ENCODE peak calls at places on chromosomes 2 and 18, in seven cellular contexts. One of them, this sample, is unnamed.

GRCh38 chr2:38115216-38116012 is 39.5 kb upstream of the CYP1B1 start:
- DNase-seq in activated T-helper 2 cell treated with anti-CD3 and anti-CD28 coated beads, Interferon-gamma antibody, Interleukin-2, Interleukin-4, amounts not matched to agents 10 μg/mL and 5 μg/mL and 100 μg/mL, durations not matched to agents 14 hours and 24 hours and 36 hours: peak
- DNase-seq in HS-27A: peak
- DNase-seq in stimulated activated CD4-positive, alpha-beta T cell treated with anti-CD3 and anti-CD28 coated beads, Interleukin-2, amount 100 ng/mL, for 48 hours: peak
- DNase-seq in activated T-helper 9 cell treated with anti-CD3 and anti-CD28 coated beads, Interleukin-2, amount 50 U/mL, for 16 hours: peak
- DNase-seq in spleen: peak
- DNase-seq in left colon: peak
- DNase-seq in this sample: peak

GRCh38 chr2:43024515-43024962 is 201.9 kb downstream of the ZFP36L2 start:
- DNase-seq in left colon: peak
- DNase-seq in spleen: peak
- DNase-seq in stimulated activated CD4-positive, alpha-beta T cell treated with anti-CD3 and anti-CD28 coated beads, Interleukin-2, amount 100 ng/mL, for 48 hours: peak
- DNase-seq in activated T-helper 9 cell treated with anti-CD3 and anti-CD28 coated beads, Interleukin-2, amount 50 U/mL, for 16 hours: peak
- DNase-seq in HS-27A: no peak
- DNase-seq in activated T-helper 2 cell treated with anti-CD3 and anti-CD28 coated beads, Interferon-gamma antibody, Interleukin-2, Interleukin-4, amounts not matched to agents 10 μg/mL and 5 μg/mL and 100 μg/mL, durations not matched to agents 14 hours and 24 hours and 36 hours: no peak
- DNase-seq in this sample: peak

GRCh38 chr2:37020887-37021796 is 54.8 kb upstream of the STRN start:
- DNase-seq in HS-27A: no peak
- DNase-seq in spleen: no peak
- DNase-seq in activated T-helper 9 cell treated with anti-CD3 and anti-CD28 coated beads, Interleukin-2, amount 50 U/mL, for 16 hours: no peak
- DNase-seq in stimulated activated CD4-positive, alpha-beta T cell treated with anti-CD3 and anti-CD28 coated beads, Interleukin-2, amount 100 ng/mL, for 48 hours: no peak
- DNase-seq in activated T-helper 2 cell treated with anti-CD3 and anti-CD28 coated beads, Interferon-gamma antibody, Interleukin-2, Interleukin-4, amounts not matched to agents 10 μg/mL and 5 μg/mL and 100 μg/mL, durations not matched to agents 14 hours and 24 hours and 36 hours: no peak
- DNase-seq in left colon: no peak
- DNase-seq in this sample: no peak

GRCh38 chr18:24227976-24228660 is 89.3 kb downstream of the CABYR start:
- DNase-seq in activated T-helper 9 cell treated with anti-CD3 and anti-CD28 coated beads, Interleukin-2, amount 50 U/mL, for 16 hours: no peak
- DNase-seq in activated T-helper 2 cell treated with anti-CD3 and anti-CD28 coated beads, Interferon-gamma antibody, Interleukin-2, Interleukin-4, amounts not matched to agents 10 μg/mL and 5 μg/mL and 100 μg/mL, durations not matched to agents 14 hours and 24 hours and 36 hours: no peak
- DNase-seq in spleen: no peak
- DNase-seq in stimulated activated CD4-positive, alpha-beta T cell treated with anti-CD3 and anti-CD28 coated beads, Interleukin-2, amount 100 ng/mL, for 48 hours: no peak
- DNase-seq in HS-27A: no peak
- DNase-seq in left colon: no peak
- DNase-seq in this sample: no peak

GRCh38 chr2:113105047-113105446 is 22.4 kb upstream of the IL1RN start:
- DNase-seq in spleen: no peak
- DNase-seq in stimulated activated CD4-positive, alpha-beta T cell treated with anti-CD3 and anti-CD28 coated beads, Interleukin-2, amount 100 ng/mL, for 48 hours: peak
- DNase-seq in activated T-helper 9 cell treated with anti-CD3 and anti-CD28 coated beads, Interleukin-2, amount 50 U/mL, for 16 hours: peak
- DNase-seq in activated T-helper 2 cell treated with anti-CD3 and anti-CD28 coated beads, Interferon-gamma antibody, Interleukin-2, Interleukin-4, amounts not matched to agents 10 μg/mL and 5 μg/mL and 100 μg/mL, durations not matched to agents 14 hours and 24 hours and 36 hours: no peak
- DNase-seq in HS-27A: peak
- DNase-seq in left colon: no peak
- DNase-seq in this sample: peak

GRCh38 chr2:112754562-112754961 is 9.8 kb downstream of the CKAP2L start:
- DNase-seq in activated T-helper 2 cell treated with anti-CD3 and anti-CD28 coated beads, Interferon-gamma antibody, Interleukin-2, Interleukin-4, amounts not matched to agents 10 μg/mL and 5 μg/mL and 100 μg/mL, durations not matched to agents 14 hours and 24 hours and 36 hours: no peak
- DNase-seq in stimulated activated CD4-positive, alpha-beta T cell treated with anti-CD3 and anti-CD28 coated beads, Interleukin-2, amount 100 ng/mL, for 48 hours: no peak
- DNase-seq in activated T-helper 9 cell treated with anti-CD3 and anti-CD28 coated beads, Interleukin-2, amount 50 U/mL, for 16 hours: no peak
- DNase-seq in spleen: no peak
- DNase-seq in HS-27A: no peak
- DNase-seq in left colon: no peak
- DNase-seq in this sample: no peak

GRCh38 chr2:233498126-233498525 is 68.5 kb downstream of the USP40 start:
- DNase-seq in stimulated activated CD4-positive, alpha-beta T cell treated with anti-CD3 and anti-CD28 coated beads, Interleukin-2, amount 100 ng/mL, for 48 hours: no peak
- DNase-seq in left colon: no peak
- DNase-seq in activated T-helper 2 cell treated with anti-CD3 and anti-CD28 coated beads, Interferon-gamma antibody, Interleukin-2, Interleukin-4, amounts not matched to agents 10 μg/mL and 5 μg/mL and 100 μg/mL, durations not matched to agents 14 hours and 24 hours and 36 hours: no peak
- DNase-seq in spleen: no peak
- DNase-seq in HS-27A: no peak
- DNase-seq in activated T-helper 9 cell treated with anti-CD3 and anti-CD28 coated beads, Interleukin-2, amount 50 U/mL, for 16 hours: no peak
- DNase-seq in this sample: no peak

GRCh38 chr2:147451131-147451530 is 393.7 kb upstream of the ACVR2A start:
- DNase-seq in activated T-helper 9 cell treated with anti-CD3 and anti-CD28 coated beads, Interleukin-2, amount 50 U/mL, for 16 hours: no peak
- DNase-seq in left colon: no peak
- DNase-seq in stimulated activated CD4-positive, alpha-beta T cell treated with anti-CD3 and anti-CD28 coated beads, Interleukin-2, amount 100 ng/mL, for 48 hours: no peak
- DNase-seq in HS-27A: no peak
- DNase-seq in spleen: no peak
- DNase-seq in activated T-helper 2 cell treated with anti-CD3 and anti-CD28 coated beads, Interferon-gamma antibody, Interleukin-2, Interleukin-4, amounts not matched to agents 10 μg/mL and 5 μg/mL and 100 μg/mL, durations not matched to agents 14 hours and 24 hours and 36 hours: no peak
- DNase-seq in this sample: peak

GRCh38 chr2:172864182-172864581 is 128.5 kb downstream of the RAPGEF4 start:
- DNase-seq in HS-27A: peak
- DNase-seq in spleen: no peak
- DNase-seq in stimulated activated CD4-positive, alpha-beta T cell treated with anti-CD3 and anti-CD28 coated beads, Interleukin-2, amount 100 ng/mL, for 48 hours: peak
- DNase-seq in left colon: no peak
- DNase-seq in activated T-helper 2 cell treated with anti-CD3 and anti-CD28 coated beads, Interferon-gamma antibody, Interleukin-2, Interleukin-4, amounts not matched to agents 10 μg/mL and 5 μg/mL and 100 μg/mL, durations not matched to agents 14 hours and 24 hours and 36 hours: no peak
- DNase-seq in activated T-helper 9 cell treated with anti-CD3 and anti-CD28 coated beads, Interleukin-2, amount 50 U/mL, for 16 hours: no peak
- DNase-seq in this sample: peak

GRCh38 chr2:33786881-33787280 is 187.8 kb upstream of the FAM98A start:
- DNase-seq in activated T-helper 9 cell treated with anti-CD3 and anti-CD28 coated beads, Interleukin-2, amount 50 U/mL, for 16 hours: no peak
- DNase-seq in HS-27A: no peak
- DNase-seq in spleen: no peak
- DNase-seq in stimulated activated CD4-positive, alpha-beta T cell treated with anti-CD3 and anti-CD28 coated beads, Interleukin-2, amount 100 ng/mL, for 48 hours: no peak
- DNase-seq in activated T-helper 2 cell treated with anti-CD3 and anti-CD28 coated beads, Interferon-gamma antibody, Interleukin-2, Interleukin-4, amounts not matched to agents 10 μg/mL and 5 μg/mL and 100 μg/mL, durations not matched to agents 14 hours and 24 hours and 36 hours: no peak
- DNase-seq in left colon: no peak
- DNase-seq in this sample: no peak

GRCh38 chr18:36020174-36020711 is 47.1 kb downstream of the RPRD1A start:
- DNase-seq in spleen: no peak
- DNase-seq in HS-27A: no peak
- DNase-seq in activated T-helper 9 cell treated with anti-CD3 and anti-CD28 coated beads, Interleukin-2, amount 50 U/mL, for 16 hours: no peak
- DNase-seq in left colon: no peak
- DNase-seq in stimulated activated CD4-positive, alpha-beta T cell treated with anti-CD3 and anti-CD28 coated beads, Interleukin-2, amount 100 ng/mL, for 48 hours: no peak
- DNase-seq in activated T-helper 2 cell treated with anti-CD3 and anti-CD28 coated beads, Interferon-gamma antibody, Interleukin-2, Interleukin-4, amounts not matched to agents 10 μg/mL and 5 μg/mL and 100 μg/mL, durations not matched to agents 14 hours and 24 hours and 36 hours: no peak
- DNase-seq in this sample: no peak

GRCh38 chr2:73999881-74000597 is 15.3 kb downstream of the TET3 start:
- DNase-seq in left colon: peak
- DNase-seq in activated T-helper 9 cell treated with anti-CD3 and anti-CD28 coated beads, Interleukin-2, amount 50 U/mL, for 16 hours: no peak
- DNase-seq in spleen: peak
- DNase-seq in HS-27A: no peak
- DNase-seq in activated T-helper 2 cell treated with anti-CD3 and anti-CD28 coated beads, Interferon-gamma antibody, Interleukin-2, Interleukin-4, amounts not matched to agents 10 μg/mL and 5 μg/mL and 100 μg/mL, durations not matched to agents 14 hours and 24 hours and 36 hours: no peak
- DNase-seq in stimulated activated CD4-positive, alpha-beta T cell treated with anti-CD3 and anti-CD28 coated beads, Interleukin-2, amount 100 ng/mL, for 48 hours: no peak
- DNase-seq in this sample: no peak

GRCh38 chr18:69978743-69979715 is 31.4 kb upstream of the CD226 start:
- DNase-seq in activated T-helper 9 cell treated with anti-CD3 and anti-CD28 coated beads, Interleukin-2, amount 50 U/mL, for 16 hours: no peak
- DNase-seq in spleen: no peak
- DNase-seq in left colon: no peak
- DNase-seq in activated T-helper 2 cell treated with anti-CD3 and anti-CD28 coated beads, Interferon-gamma antibody, Interleukin-2, Interleukin-4, amounts not matched to agents 10 μg/mL and 5 μg/mL and 100 μg/mL, durations not matched to agents 14 hours and 24 hours and 36 hours: no peak
- DNase-seq in stimulated activated CD4-positive, alpha-beta T cell treated with anti-CD3 and anti-CD28 coated beads, Interleukin-2, amount 100 ng/mL, for 48 hours: no peak
- DNase-seq in HS-27A: no peak
- DNase-seq in this sample: no peak

GRCh38 chr2:234164499-234165409 is 114.3 kb downstream of the SPP2 start:
- DNase-seq in stimulated activated CD4-positive, alpha-beta T cell treated with anti-CD3 and anti-CD28 coated beads, Interleukin-2, amount 100 ng/mL, for 48 hours: peak
- DNase-seq in activated T-helper 9 cell treated with anti-CD3 and anti-CD28 coated beads, Interleukin-2, amount 50 U/mL, for 16 hours: no peak
- DNase-seq in HS-27A: no peak
- DNase-seq in left colon: no peak
- DNase-seq in spleen: peak
- DNase-seq in activated T-helper 2 cell treated with anti-CD3 and anti-CD28 coated beads, Interferon-gamma antibody, Interleukin-2, Interleukin-4, amounts not matched to agents 10 μg/mL and 5 μg/mL and 100 μg/mL, durations not matched to agents 14 hours and 24 hours and 36 hours: no peak
- DNase-seq in this sample: no peak

GRCh38 chr2:215435261-215435808 is 533 bp downstream of the FN1 start:
- DNase-seq in spleen: peak
- DNase-seq in activated T-helper 2 cell treated with anti-CD3 and anti-CD28 coated beads, Interferon-gamma antibody, Interleukin-2, Interleukin-4, amounts not matched to agents 10 μg/mL and 5 μg/mL and 100 μg/mL, durations not matched to agents 14 hours and 24 hours and 36 hours: no peak
- DNase-seq in HS-27A: no peak
- DNase-seq in stimulated activated CD4-positive, alpha-beta T cell treated with anti-CD3 and anti-CD28 coated beads, Interleukin-2, amount 100 ng/mL, for 48 hours: no peak
- DNase-seq in left colon: no peak
- DNase-seq in activated T-helper 9 cell treated with anti-CD3 and anti-CD28 coated beads, Interleukin-2, amount 50 U/mL, for 16 hours: no peak
- DNase-seq in this sample: peak

GRCh38 chr2:180699657-180700361 is 280.6 kb upstream of the UBE2E3 start:
- DNase-seq in HS-27A: no peak
- DNase-seq in activated T-helper 2 cell treated with anti-CD3 and anti-CD28 coated beads, Interferon-gamma antibody, Interleukin-2, Interleukin-4, amounts not matched to agents 10 μg/mL and 5 μg/mL and 100 μg/mL, durations not matched to agents 14 hours and 24 hours and 36 hours: no peak
- DNase-seq in stimulated activated CD4-positive, alpha-beta T cell treated with anti-CD3 and anti-CD28 coated beads, Interleukin-2, amount 100 ng/mL, for 48 hours: no peak
- DNase-seq in spleen: peak
- DNase-seq in activated T-helper 9 cell treated with anti-CD3 and anti-CD28 coated beads, Interleukin-2, amount 50 U/mL, for 16 hours: no peak
- DNase-seq in left colon: no peak
- DNase-seq in this sample: no peak

GRCh38 chr2:200455958-200456421 is 53.9 kb downstream of the KCTD18 start:
- DNase-seq in HS-27A: no peak
- DNase-seq in activated T-helper 9 cell treated with anti-CD3 and anti-CD28 coated beads, Interleukin-2, amount 50 U/mL, for 16 hours: no peak
- DNase-seq in activated T-helper 2 cell treated with anti-CD3 and anti-CD28 coated beads, Interferon-gamma antibody, Interleukin-2, Interleukin-4, amounts not matched to agents 10 μg/mL and 5 μg/mL and 100 μg/mL, durations not matched to agents 14 hours and 24 hours and 36 hours: no peak
- DNase-seq in left colon: no peak
- DNase-seq in stimulated activated CD4-positive, alpha-beta T cell treated with anti-CD3 and anti-CD28 coated beads, Interleukin-2, amount 100 ng/mL, for 48 hours: no peak
- DNase-seq in spleen: peak
- DNase-seq in this sample: peak

GRCh38 chr18:75097491-75098225 is 111.3 kb downstream of the PTGR3 start:
- DNase-seq in activated T-helper 9 cell treated with anti-CD3 and anti-CD28 coated beads, Interleukin-2, amount 50 U/mL, for 16 hours: no peak
- DNase-seq in activated T-helper 2 cell treated with anti-CD3 and anti-CD28 coated beads, Interferon-gamma antibody, Interleukin-2, Interleukin-4, amounts not matched to agents 10 μg/mL and 5 μg/mL and 100 μg/mL, durations not matched to agents 14 hours and 24 hours and 36 hours: no peak
- DNase-seq in left colon: no peak
- DNase-seq in HS-27A: no peak
- DNase-seq in spleen: peak
- DNase-seq in stimulated activated CD4-positive, alpha-beta T cell treated with anti-CD3 and anti-CD28 coated beads, Interleukin-2, amount 100 ng/mL, for 48 hours: no peak
- DNase-seq in this sample: no peak

GRCh38 chr2:239304533-239305221 is 96.1 kb downstream of the HDAC4 start:
- DNase-seq in activated T-helper 9 cell treated with anti-CD3 and anti-CD28 coated beads, Interleukin-2, amount 50 U/mL, for 16 hours: no peak
- DNase-seq in activated T-helper 2 cell treated with anti-CD3 and anti-CD28 coated beads, Interferon-gamma antibody, Interleukin-2, Interleukin-4, amounts not matched to agents 10 μg/mL and 5 μg/mL and 100 μg/mL, durations not matched to agents 14 hours and 24 hours and 36 hours: no peak
- DNase-seq in HS-27A: no peak
- DNase-seq in left colon: peak
- DNase-seq in spleen: peak
- DNase-seq in stimulated activated CD4-positive, alpha-beta T cell treated with anti-CD3 and anti-CD28 coated beads, Interleukin-2, amount 100 ng/mL, for 48 hours: no peak
- DNase-seq in this sample: no peak

GRCh38 chr2:133109772-133110171 is 439.8 kb upstream of the LYPD1 start:
- DNase-seq in activated T-helper 9 cell treated with anti-CD3 and anti-CD28 coated beads, Interleukin-2, amount 50 U/mL, for 16 hours: no peak
- DNase-seq in HS-27A: peak
- DNase-seq in stimulated activated CD4-positive, alpha-beta T cell treated with anti-CD3 and anti-CD28 coated beads, Interleukin-2, amount 100 ng/mL, for 48 hours: no peak
- DNase-seq in left colon: no peak
- DNase-seq in activated T-helper 2 cell treated with anti-CD3 and anti-CD28 coated beads, Interferon-gamma antibody, Interleukin-2, Interleukin-4, amounts not matched to agents 10 μg/mL and 5 μg/mL and 100 μg/mL, durations not matched to agents 14 hours and 24 hours and 36 hours: no peak
- DNase-seq in spleen: no peak
- DNase-seq in this sample: peak

GRCh38 chr18:75421656-75422055 is 5.8 kb downstream of the SMIM21 start:
- DNase-seq in HS-27A: no peak
- DNase-seq in left colon: no peak
- DNase-seq in stimulated activated CD4-positive, alpha-beta T cell treated with anti-CD3 and anti-CD28 coated beads, Interleukin-2, amount 100 ng/mL, for 48 hours: no peak
- DNase-seq in spleen: no peak
- DNase-seq in activated T-helper 9 cell treated with anti-CD3 and anti-CD28 coated beads, Interleukin-2, amount 50 U/mL, for 16 hours: no peak
- DNase-seq in activated T-helper 2 cell treated with anti-CD3 and anti-CD28 coated beads, Interferon-gamma antibody, Interleukin-2, Interleukin-4, amounts not matched to agents 10 μg/mL and 5 μg/mL and 100 μg/mL, durations not matched to agents 14 hours and 24 hours and 36 hours: no peak
- DNase-seq in this sample: no peak

GRCh38 chr2:63055510-63056308 is 5.1 kb downstream of the OTX1 start:
- DNase-seq in left colon: no peak
- DNase-seq in spleen: no peak
- DNase-seq in stimulated activated CD4-positive, alpha-beta T cell treated with anti-CD3 and anti-CD28 coated beads, Interleukin-2, amount 100 ng/mL, for 48 hours: no peak
- DNase-seq in HS-27A: no peak
- DNase-seq in activated T-helper 2 cell treated with anti-CD3 and anti-CD28 coated beads, Interferon-gamma antibody, Interleukin-2, Interleukin-4, amounts not matched to agents 10 μg/mL and 5 μg/mL and 100 μg/mL, durations not matched to agents 14 hours and 24 hours and 36 hours: no peak
- DNase-seq in activated T-helper 9 cell treated with anti-CD3 and anti-CD28 coated beads, Interleukin-2, amount 50 U/mL, for 16 hours: no peak
- DNase-seq in this sample: no peak

This sample was measured in A673.